ENCODE peak calls at places on chromosome 1, in nine cellular contexts. J is GM12865, I is upper lobe of right lung, H is amniotic stem cell, E is NCI-H1105 treated with DMSO at 0.1 percent for 48 hours, U is non-pigmented ciliary epithelial cell, C is GM20000, S is EL, Y is hepatic stellate cell. Z is an unnamed sample.

GRCh38 chr1:85406887-85407593 is 57.9 kb downstream of the DDAH1 start:
- DNase-seq in I (no peak), S (peak; percentile 85), H (peak; percentile 51), J (no peak), E (no peak), Y (peak; percentile 70), C (no peak), U (peak; percentile 82), Z (no peak)

GRCh38 chr1:3029991-3030662 is 8.9 kb downstream of the ACTRT2 start:
- DNase-seq in U (no peak), H (no peak), E (no peak), C (no peak), J (no peak), Y (no peak), S (no peak), I (peak; percentile 46), Z (no peak)

GRCh38 chr1:59879556-59879955 is 47.0 kb downstream of the CYP2J2 start:
- DNase-seq in H (peak; percentile 76), C (peak; percentile 13), U (peak; percentile 22), E (peak; percentile 12), S (peak; percentile 51), Y (peak; percentile 11), I (no peak), J (peak; percentile 76), Z (no peak)

GRCh38 chr1:27374687-27375086 is at the start of gene FCN3:
- DNase-seq in Y (no peak), I (no peak), S (no peak), H (no peak), J (no peak), C (no peak), E (no peak), U (no peak), Z (no peak)

GRCh38 chr1:172657586-172657985 is 1.3 kb upstream of the FASLG start:
- DNase-seq in I (no peak), S (no peak), J (no peak), C (no peak), U (no peak), Y (no peak), H (no peak), E (no peak), Z (no peak)

GRCh38 chr1:19353596-19353995 is 41.5 kb downstream of the SLC66A1 start:
- DNase-seq in H (no peak), S (no peak), Y (no peak), I (no peak), J (no peak), U (no peak), E (no peak), C (no peak), Z (no peak)

GRCh38 chr1:7549277-7549676 is 221.8 kb upstream of the VAMP3 start:
- DNase-seq in I (peak; percentile 52), J (peak; percentile 46), C (no peak), S (peak; percentile 89), E (no peak), Y (peak; percentile 76), U (peak; percentile 42), H (peak; percentile 74), Z (peak; percentile 16)

GRCh38 chr1:159857889-159858288 is 4.6 kb downstream of the VSIG8 start:
- DNase-seq in I (no peak), H (no peak), E (no peak), Y (no peak), S (no peak), J (no peak), C (no peak), U (no peak), Z (no peak)

GRCh38 chr1:38063616-38064015 is 17.0 kb upstream of the POU3F1 start:
- DNase-seq in J (no peak), H (no peak), I (no peak), U (no peak), S (no peak), Y (no peak), E (no peak), C (no peak), Z (no peak)

GRCh38 chr1:37083551-37084119 is 49.3 kb upstream of the GRIK3 start:
- DNase-seq in E (no peak), C (no peak), J (no peak), I (no peak), U (no peak), S (no peak), Y (no peak), H (no peak), Z (no peak)

GRCh38 chr1:79885101-79885500 is 878.6 kb upstream of the ADGRL4 start:
- DNase-seq in J (no peak), U (no peak), Y (no peak), I (no peak), S (no peak), C (no peak), E (no peak), H (no peak), Z (no peak)

GRCh38 chr1:209409786-209410185 is 173.7 kb upstream of the CAMK1G start:
- DNase-seq in C (no peak), H (no peak), E (no peak), U (peak; percentile 79), I (no peak), Y (no peak), S (peak; percentile 91), J (no peak), Z (no peak)

Z was measured in GOT3.